ENCODE peak calls at places on chromosome 22, in seven cellular contexts. J, X, N, K, B, W and U are unnamed samples.
A peak's percentile ranks its signal among the peaks of the same experiment; 100 is the strongest.

GRCh38 chr22:42757475-42757874 is 36.8 kb upstream of the A4GALT start:
- DNase-seq in B (no peak), N (no peak), X (no peak), W (no peak), J (no peak), K (no peak), U (no peak)

GRCh38 chr22:17773606-17774205 is 563 bp downstream of the BID start:
- DNase-seq in N (no peak), W (no peak), K (peak; percentile 42), X (peak; percentile 44), B (peak; percentile 75), J (no peak), U (peak; percentile 30)

GRCh38 chr22:40276877-40277823 is 69.2 kb upstream of the ADSL start:
- DNase-seq in K (peak; percentile 32), B (no peak), W (no peak), J (peak; percentile 45), X (no peak), N (no peak), U (no peak)

GRCh38 chr22:41968601-41969000 is 642 bp upstream of the SEPTIN3 start:
- DNase-seq in B (no peak), K (no peak), N (no peak), J (no peak), X (no peak), W (no peak), U (no peak)

GRCh38 chr22:25159028-25159427 is 40.6 kb upstream of the CRYBB3 start:
- DNase-seq in J (no peak), W (no peak), X (no peak), N (no peak), K (peak; percentile 47), B (no peak), U (no peak)

GRCh38 chr22:32018056-32018455 is 25.0 kb upstream of the SLC5A1 start:
- DNase-seq in J (no peak), B (no peak), K (no peak), W (no peak), N (no peak), X (no peak), U (no peak)

GRCh38 chr22:47837703-47838102 is 1075.3 kb downstream of the TBC1D22A start:
- DNase-seq in N (no peak), X (no peak), K (no peak), W (no peak), J (no peak), B (peak; percentile 38), U (no peak)

GRCh38 chr22:17272511-17272991 is 53.3 kb upstream of the ADA2 start:
- DNase-seq in K (no peak), W (no peak), B (no peak), X (no peak), J (no peak), N (no peak), U (no peak)

GRCh38 chr22:20624161-20624616 is 116.8 kb downstream of the MED15 start:
- DNase-seq in K (no peak), X (no peak), W (no peak), J (no peak), B (peak; percentile 95), N (no peak), U (no peak)

GRCh38 chr22:43393845-43394474 is 17.9 kb upstream of the MPPED1 start:
- DNase-seq in X (no peak), N (no peak), W (no peak), J (no peak), B (no peak), K (no peak), U (no peak)

GRCh38 chr22:27798526-27799333 is 2.8 kb downstream of the MN1 start:
- DNase-seq in K (no peak), B (no peak), W (no peak), N (no peak), J (no peak), X (peak; percentile 36), U (peak; percentile 9)

GRCh38 chr22:29205598-29206371 is at the start of gene EMID1:
- DNase-seq in J (no peak), B (peak; percentile 53), X (peak; percentile 48), K (peak; percentile 37), W (no peak), N (no peak), U (peak; percentile 48)

GRCh38 chr22:19035474-19036228 is 86.6 kb downstream of the DGCR2 start:
- DNase-seq in W (no peak), B (peak; percentile 11), K (no peak), X (no peak), N (no peak), J (no peak), U (no peak)

GRCh38 chr22:30596886-30597285 is 5.2 kb upstream of the PES1 start:
- DNase-seq in K (no peak), B (no peak), W (no peak), J (no peak), X (no peak), N (no peak), U (no peak)

GRCh38 chr22:16824718-16825687 is at the start of gene XKR3:
- DNase-seq in K (no peak), J (no peak), B (peak; percentile 21), W (no peak), X (no peak), N (peak; percentile 18), U (no peak)

GRCh38 chr22:46129390-46130041 is 20.8 kb upstream of the PPARA start:
- DNase-seq in J (peak; percentile 74), N (no peak), K (peak; percentile 73), X (peak; percentile 82), W (no peak), B (peak; percentile 52), U (peak; percentile 55)

GRCh38 chr22:22109693-22110466 is 127.3 kb upstream of the TOP3B start:
- DNase-seq in B (no peak), N (no peak), X (no peak), W (no peak), J (no peak), K (no peak), U (no peak)
- TF ChIP-seq CTCF in B (peak; percentile 20), N (no peak), X (no peak), W (no peak), J (no peak), K (no peak), U (no peak)

DNA sequence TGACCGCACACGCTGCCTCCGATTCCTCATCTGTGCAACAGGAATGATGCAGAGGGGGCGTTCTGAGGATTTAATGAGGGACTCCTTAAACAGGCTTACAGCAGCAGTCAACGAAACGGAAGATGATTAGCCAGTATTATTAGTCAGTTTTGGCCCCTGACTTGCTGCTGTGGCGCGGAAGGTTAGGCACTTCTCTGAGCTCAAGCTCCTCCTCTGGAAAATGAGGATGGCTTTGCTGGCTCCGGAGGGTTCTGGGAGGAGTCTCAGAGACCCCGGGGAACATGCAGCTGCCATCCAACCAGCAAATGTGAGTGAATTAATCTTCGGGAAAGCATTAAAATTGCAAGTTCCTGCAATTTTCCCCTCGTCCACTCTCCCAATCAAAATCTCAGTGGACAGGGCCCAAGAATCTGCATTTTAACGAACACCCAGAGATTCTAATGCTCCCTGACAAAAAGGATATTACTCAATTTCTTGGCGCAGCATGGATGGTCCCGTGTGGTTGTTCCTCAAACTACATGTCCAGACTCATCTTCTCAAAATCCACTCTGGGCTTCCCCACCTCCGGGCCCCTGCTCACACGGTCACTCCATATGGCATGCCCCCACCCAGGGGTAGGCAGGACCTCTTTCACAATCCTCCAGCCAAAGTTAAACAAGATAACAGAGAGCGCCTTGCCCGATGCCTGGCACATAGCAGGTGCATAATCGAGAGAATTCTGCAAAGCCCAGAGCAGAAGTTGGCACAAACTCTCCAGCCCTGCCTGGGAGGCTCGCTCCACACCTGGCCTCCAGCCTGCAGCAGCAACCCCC is 6.4 kb downstream of the ELFN2 start:
- DNase-seq in N (no peak), K (no peak), X (no peak), J (no peak), B (no peak), W (no peak), U (no peak)
- TF ChIP-seq CTCF in N (no peak), K (no peak), X (no peak), J (no peak), B (no peak), W (no peak), U (no peak)

DNA sequence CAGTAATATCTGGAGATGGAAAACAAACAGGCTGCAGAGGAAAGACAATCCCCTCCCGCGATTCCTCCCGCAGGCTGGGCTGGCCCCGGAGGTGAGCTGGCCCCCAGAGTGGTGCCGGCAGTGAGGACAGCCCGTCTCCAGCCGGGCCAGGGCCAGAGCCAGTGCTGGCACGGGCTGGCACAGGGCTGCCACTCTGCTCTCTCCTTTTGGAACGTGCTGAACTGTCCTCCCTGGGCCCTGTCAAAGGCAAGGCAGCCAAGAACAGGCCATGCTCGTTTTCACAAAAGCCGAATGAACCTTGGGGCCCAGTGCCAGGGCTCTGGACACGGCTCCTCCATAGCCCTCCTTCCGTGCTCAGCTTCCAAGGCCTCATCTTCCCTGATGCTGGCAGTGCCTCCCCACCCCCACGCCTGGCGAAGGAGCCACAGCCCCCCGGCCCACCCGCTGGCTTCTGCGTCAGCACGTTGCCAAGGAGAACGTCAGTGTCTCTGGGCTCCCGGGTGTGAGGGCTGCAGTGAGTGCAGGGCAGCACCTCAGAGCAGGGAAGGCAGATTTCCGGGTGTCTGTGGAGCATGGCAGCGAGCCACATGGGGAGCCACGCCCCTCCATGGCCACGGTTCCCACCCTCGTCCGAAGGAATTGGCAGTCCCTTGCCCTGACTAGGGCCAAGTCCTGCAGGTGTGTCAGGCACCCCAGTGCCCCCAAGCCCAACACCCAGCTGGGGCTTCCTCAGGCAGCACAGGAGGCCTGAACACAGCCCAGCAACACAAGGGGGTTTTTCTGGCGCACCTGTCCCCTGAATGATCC is 28.6 kb downstream of the GNAZ start:
- DNase-seq in J (peak; percentile 78), N (no peak), B (no peak), K (peak; percentile 36), W (no peak), X (peak; percentile 59), U (peak; percentile 57)
- TF ChIP-seq CTCF in J (no peak), N (no peak), B (no peak), K (no peak), W (no peak), X (no peak), U (no peak)

GRCh38 chr22:36701941-36702640 is 1.5 kb downstream of the CACNG2 start:
- DNase-seq in W (no peak), X (no peak), N (no peak), B (no peak), J (no peak), K (no peak), U (no peak)
- TF ChIP-seq CTCF in W (no peak), X (no peak), N (no peak), B (no peak), J (no peak), K (no peak), U (no peak)

GRCh38 chr22:44444341-44445306 is 53.4 kb downstream of the RTL6 start:
- DNase-seq in X (no peak), W (no peak), N (no peak), J (no peak), B (no peak), K (no peak), U (no peak)
- TF ChIP-seq CTCF in X (no peak), W (no peak), N (no peak), J (no peak), B (no peak), K (no peak), U (no peak)